ENCODE peak calls at places on chromosomes 1 and 21, in six cellular contexts. One of them, this sample, is unnamed. For H3K4me1, the result is how much of the 10 kb centered on the place peaks cover.

GRCh38 chr1:23421343-23421742 is 3.2 kb downstream of the TCEA3 start:
- DNase-seq in IMR-90: no peak
- DNase-seq in ovary: no peak
- DNase-seq in esophagus squamous epithelium: no peak
- DNase-seq in upper lobe of left lung: no peak
- DNase-seq in tibial nerve: no peak
- DNase-seq in this sample: no peak

GRCh38 chr1:86455078-86455477 is 13.6 kb upstream of the CLCA1 start:
- DNase-seq in tibial nerve: no peak
- DNase-seq in IMR-90: no peak
- DNase-seq in upper lobe of left lung: no peak
- DNase-seq in ovary: no peak
- DNase-seq in esophagus squamous epithelium: no peak
- DNase-seq in this sample: no peak

GRCh38 chr1:217493290-217493689 is 137.6 kb downstream of the GPATCH2 start:
- DNase-seq in ovary: no peak
- DNase-seq in upper lobe of left lung: no peak
- DNase-seq in IMR-90: peak
- DNase-seq in tibial nerve: no peak
- DNase-seq in esophagus squamous epithelium: no peak
- DNase-seq in this sample: no peak

GRCh38 chr1:163796394-163796821 is 474.7 kb downstream of the NUF2 start:
- DNase-seq in IMR-90: peak
- DNase-seq in esophagus squamous epithelium: no peak
- DNase-seq in ovary: no peak
- DNase-seq in upper lobe of left lung: no peak
- DNase-seq in tibial nerve: no peak
- DNase-seq in this sample: no peak

GRCh38 chr1:224133741-224134299 is 19.9 kb downstream of the FBXO28 start:
- DNase-seq in ovary: no peak
- DNase-seq in esophagus squamous epithelium: no peak
- DNase-seq in tibial nerve: no peak
- DNase-seq in upper lobe of left lung: no peak
- DNase-seq in IMR-90: no peak
- DNase-seq in this sample: no peak

GRCh38 chr1:76547916-76548315 is 319.4 kb upstream of the ST6GALNAC5 start:
- DNase-seq in upper lobe of left lung: no peak
- DNase-seq in tibial nerve: no peak
- DNase-seq in esophagus squamous epithelium: no peak
- DNase-seq in IMR-90: no peak
- DNase-seq in ovary: no peak
- DNase-seq in this sample: no peak

GRCh38 chr1:76949503-76949902 is 82.2 kb downstream of the ST6GALNAC5 start:
- DNase-seq in ovary: no peak
- DNase-seq in IMR-90: peak
- DNase-seq in tibial nerve: no peak
- DNase-seq in upper lobe of left lung: no peak
- DNase-seq in esophagus squamous epithelium: no peak
- DNase-seq in this sample: no peak

GRCh38 chr1:202283379-202283844 is 58.3 kb downstream of the UBE2T start:
- DNase-seq in upper lobe of left lung: no peak
- DNase-seq in ovary: no peak
- DNase-seq in esophagus squamous epithelium: no peak
- DNase-seq in tibial nerve: no peak
- DNase-seq in IMR-90: peak
- DNase-seq in this sample: no peak

GRCh38 chr1:115429242-115429641 is 91.2 kb upstream of the NGF start:
- DNase-seq in IMR-90: peak
- DNase-seq in ovary: no peak
- DNase-seq in tibial nerve: no peak
- DNase-seq in upper lobe of left lung: no peak
- DNase-seq in esophagus squamous epithelium: no peak
- DNase-seq in this sample: no peak

GRCh38 chr1:66916320-66916719 is 8.3 kb downstream of the DNAI4 start:
- DNase-seq in ovary: no peak
- DNase-seq in IMR-90: no peak
- DNase-seq in upper lobe of left lung: no peak
- DNase-seq in tibial nerve: no peak
- DNase-seq in esophagus squamous epithelium: no peak
- DNase-seq in this sample: no peak

GRCh38 chr1:171963762-171964161 is 122.5 kb downstream of the DNM3 start:
- DNase-seq in upper lobe of left lung: no peak
- DNase-seq in esophagus squamous epithelium: no peak
- DNase-seq in tibial nerve: no peak
- DNase-seq in IMR-90: no peak
- DNase-seq in ovary: no peak
- DNase-seq in this sample: no peak

GRCh38 chr21:29208044-29208665 is 77.7 kb downstream of the MAP3K7CL start:
- DNase-seq in upper lobe of left lung: no peak
- DNase-seq in IMR-90: no peak
- DNase-seq in esophagus squamous epithelium: no peak
- DNase-seq in ovary: no peak
- DNase-seq in tibial nerve: no peak
- DNase-seq in this sample: no peak

GRCh38 chr1:116724765-116725375 is 29.4 kb upstream of the CD2 start:
- DNase-seq in upper lobe of left lung: no peak
- DNase-seq in ovary: peak
- DNase-seq in tibial nerve: no peak
- DNase-seq in esophagus squamous epithelium: peak
- DNase-seq in IMR-90: peak
- DNase-seq in this sample: peak

GRCh38 chr1:64942118-64942517 is 24.2 kb downstream of the JAK1 start:
- DNase-seq in esophagus squamous epithelium: no peak
- DNase-seq in IMR-90: no peak
- DNase-seq in upper lobe of left lung: no peak
- DNase-seq in ovary: no peak
- DNase-seq in tibial nerve: no peak
- DNase-seq in this sample: no peak
- H3K4me1 ChIP-seq in esophagus squamous epithelium: under half
- H3K4me1 ChIP-seq in IMR-90: under half
- H3K4me1 ChIP-seq in upper lobe of left lung: under half
- H3K4me1 ChIP-seq in ovary: under half
- H3K4me1 ChIP-seq in tibial nerve: under half
- H3K4me1 ChIP-seq in this sample: half or more

GRCh38 chr1:1353389-1354151 is 4.4 kb upstream of the DVL1 start:
- DNase-seq in esophagus squamous epithelium: no peak
- DNase-seq in IMR-90: no peak
- DNase-seq in upper lobe of left lung: no peak
- DNase-seq in ovary: no peak
- DNase-seq in tibial nerve: no peak
- DNase-seq in this sample: no peak
- H3K4me3 ChIP-seq in esophagus squamous epithelium: peak
- H3K4me3 ChIP-seq in IMR-90: no peak
- H3K4me3 ChIP-seq in upper lobe of left lung: no peak
- H3K4me3 ChIP-seq in ovary: no peak
- H3K4me3 ChIP-seq in tibial nerve: peak
- H3K4me3 ChIP-seq in this sample: no peak

DNA sequence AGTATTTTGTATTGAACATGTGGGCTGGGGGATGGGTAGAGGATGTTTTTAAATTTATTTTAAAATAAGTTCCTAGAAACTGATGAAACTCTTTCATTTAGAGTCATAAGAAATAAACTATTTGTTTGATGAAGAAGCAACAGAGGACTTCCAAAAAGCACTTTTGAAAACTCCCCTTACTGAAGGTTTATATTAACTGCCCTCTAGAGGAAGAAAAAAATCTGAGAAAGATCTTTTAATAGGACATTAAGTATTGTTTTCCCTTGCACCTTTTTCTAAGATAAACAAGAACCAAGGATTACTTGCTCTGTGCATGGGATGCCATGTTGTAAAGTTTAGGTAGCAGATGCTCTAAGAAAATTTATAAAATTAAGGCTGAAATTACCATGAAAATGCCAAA is 14.1 kb downstream of the DISP1 start:
- DNase-seq in upper lobe of left lung: no peak
- DNase-seq in esophagus squamous epithelium: no peak
- DNase-seq in ovary: no peak
- DNase-seq in tibial nerve: no peak
- DNase-seq in IMR-90: no peak
- DNase-seq in this sample: no peak
- TF ChIP-seq POLR2A in upper lobe of left lung: no peak
- TF ChIP-seq POLR2A in esophagus squamous epithelium: no peak
- TF ChIP-seq POLR2A in ovary: no peak
- TF ChIP-seq POLR2A in tibial nerve: no peak
- TF ChIP-seq POLR2A in IMR-90: no peak
- TF ChIP-seq POLR2A in this sample: no peak

GRCh38 chr1:42938596-42939184 is 20.0 kb downstream of the SLC2A1 start:
- DNase-seq in IMR-90: no peak
- DNase-seq in tibial nerve: no peak
- DNase-seq in esophagus squamous epithelium: no peak
- DNase-seq in upper lobe of left lung: no peak
- DNase-seq in ovary: peak
- DNase-seq in this sample: no peak
- H3K4me1 ChIP-seq in IMR-90: half or more
- H3K4me1 ChIP-seq in tibial nerve: under half
- H3K4me1 ChIP-seq in esophagus squamous epithelium: half or more
- H3K4me1 ChIP-seq in upper lobe of left lung: half or more
- H3K4me1 ChIP-seq in ovary: under half
- H3K4me1 ChIP-seq in this sample: half or more

GRCh38 chr1:6249732-6250689 is 6.0 kb downstream of the HES3 start:
- DNase-seq in ovary: peak
- DNase-seq in esophagus squamous epithelium: no peak
- DNase-seq in IMR-90: no peak
- DNase-seq in upper lobe of left lung: no peak
- DNase-seq in tibial nerve: no peak
- DNase-seq in this sample: no peak
- H3K4me3 ChIP-seq in ovary: no peak
- H3K4me3 ChIP-seq in esophagus squamous epithelium: peak
- H3K4me3 ChIP-seq in IMR-90: no peak
- H3K4me3 ChIP-seq in upper lobe of left lung: no peak
- H3K4me3 ChIP-seq in tibial nerve: no peak
- H3K4me3 ChIP-seq in this sample: no peak

DNA sequence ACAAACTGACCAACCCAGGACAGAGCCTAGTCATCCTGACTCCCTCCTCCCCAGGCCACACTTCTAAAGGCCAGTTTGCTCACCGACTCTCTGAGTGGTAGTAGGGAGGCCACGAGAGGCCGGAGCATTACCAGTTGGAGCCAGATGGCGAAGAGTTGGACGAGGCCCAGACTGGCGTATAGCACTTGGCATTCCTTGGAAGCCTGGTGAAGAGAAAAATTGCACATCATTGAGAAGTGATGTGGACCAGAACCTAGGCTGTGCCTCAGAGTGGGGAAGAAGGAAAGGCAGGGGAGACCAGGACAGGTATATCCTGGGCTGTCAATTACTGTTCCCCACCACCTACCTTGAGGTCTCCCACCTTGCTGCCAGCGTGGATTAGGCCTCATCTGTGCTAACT is 12.2 kb downstream of the PABPC4 start:
- DNase-seq in IMR-90: no peak
- DNase-seq in tibial nerve: no peak
- DNase-seq in esophagus squamous epithelium: no peak
- DNase-seq in upper lobe of left lung: no peak
- DNase-seq in ovary: no peak
- DNase-seq in this sample: no peak
- TF ChIP-seq POLR2A in IMR-90: no peak
- TF ChIP-seq POLR2A in tibial nerve: no peak
- TF ChIP-seq POLR2A in esophagus squamous epithelium: no peak
- TF ChIP-seq POLR2A in upper lobe of left lung: no peak
- TF ChIP-seq POLR2A in ovary: no peak
- TF ChIP-seq POLR2A in this sample: no peak

GRCh38 chr1:228092342-228093049 is 10.0 kb downstream of the ARF1 start:
- DNase-seq in ovary: no peak
- DNase-seq in esophagus squamous epithelium: no peak
- DNase-seq in tibial nerve: no peak
- DNase-seq in upper lobe of left lung: no peak
- DNase-seq in IMR-90: no peak
- DNase-seq in this sample: no peak

GRCh38 chr1:228089520-228090380 is 7.2 kb downstream of the ARF1 start:
- DNase-seq in tibial nerve: no peak
- DNase-seq in IMR-90: no peak
- DNase-seq in upper lobe of left lung: peak
- DNase-seq in ovary: no peak
- DNase-seq in esophagus squamous epithelium: no peak
- DNase-seq in this sample: no peak

GRCh38 chr1:228090613-228091081 is 8.1 kb downstream of the ARF1 start:
- DNase-seq in IMR-90: peak
- DNase-seq in tibial nerve: no peak
- DNase-seq in esophagus squamous epithelium: no peak
- DNase-seq in ovary: no peak
- DNase-seq in upper lobe of left lung: peak
- DNase-seq in this sample: no peak

GRCh38 chr1:228093050-228093906 is 9.8 kb downstream of the C1orf35 start:
- DNase-seq in IMR-90: no peak
- DNase-seq in tibial nerve: no peak
- DNase-seq in ovary: no peak
- DNase-seq in upper lobe of left lung: no peak
- DNase-seq in esophagus squamous epithelium: no peak
- DNase-seq in this sample: no peak

DNA sequence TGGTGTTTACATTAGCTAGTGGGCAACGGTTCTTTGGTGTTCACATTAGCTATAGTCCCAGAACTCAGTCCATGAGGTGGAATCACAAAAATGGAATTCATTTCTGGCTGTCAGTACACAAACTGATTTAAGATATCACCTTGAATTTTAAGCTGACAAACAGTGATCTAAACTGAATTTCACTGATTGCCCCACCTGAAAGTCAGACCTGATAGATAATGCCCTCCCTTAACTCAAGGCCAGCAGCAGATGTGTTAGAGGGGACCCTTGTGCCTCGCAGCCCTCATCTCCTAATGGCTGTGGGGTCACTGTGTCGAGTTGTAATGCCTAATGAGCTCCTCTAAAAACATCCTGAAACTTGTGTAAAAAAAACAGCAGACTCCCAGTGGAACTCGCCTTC is 8.6 kb downstream of the ARF1 start:
- DNase-seq in tibial nerve: no peak
- DNase-seq in esophagus squamous epithelium: no peak
- DNase-seq in ovary: no peak
- DNase-seq in upper lobe of left lung: no peak
- DNase-seq in IMR-90: no peak
- DNase-seq in this sample: no peak
- H3K4me1 ChIP-seq in tibial nerve: under half
- H3K4me1 ChIP-seq in esophagus squamous epithelium: half or more
- H3K4me1 ChIP-seq in ovary: under half
- H3K4me1 ChIP-seq in upper lobe of left lung: half or more
- H3K4me1 ChIP-seq in IMR-90: under half
- H3K4me1 ChIP-seq in this sample: half or more

GRCh38 chr1:24917327-24918074 is 12.6 kb downstream of the RUNX3 start:
- DNase-seq in ovary: no peak
- DNase-seq in tibial nerve: no peak
- DNase-seq in upper lobe of left lung: no peak
- DNase-seq in esophagus squamous epithelium: no peak
- DNase-seq in IMR-90: no peak
- DNase-seq in this sample: no peak

GRCh38 chr1:24918995-24919605 is 11.0 kb downstream of the RUNX3 start:
- DNase-seq in tibial nerve: no peak
- DNase-seq in IMR-90: no peak
- DNase-seq in ovary: no peak
- DNase-seq in esophagus squamous epithelium: no peak
- DNase-seq in upper lobe of left lung: no peak
- DNase-seq in this sample: no peak

GRCh38 chr1:24921938-24922662 is 8.0 kb downstream of the RUNX3 start:
- DNase-seq in tibial nerve: no peak
- DNase-seq in IMR-90: no peak
- DNase-seq in upper lobe of left lung: no peak
- DNase-seq in ovary: no peak
- DNase-seq in esophagus squamous epithelium: no peak
- DNase-seq in this sample: no peak

GRCh38 chr1:24918370-24918769 is 11.7 kb downstream of the RUNX3 start:
- DNase-seq in upper lobe of left lung: no peak
- DNase-seq in ovary: no peak
- DNase-seq in esophagus squamous epithelium: no peak
- DNase-seq in IMR-90: no peak
- DNase-seq in tibial nerve: no peak
- DNase-seq in this sample: no peak

GRCh38 chr1:24920155-24920925 is 9.7 kb downstream of the RUNX3 start:
- DNase-seq in ovary: no peak
- DNase-seq in tibial nerve: peak
- DNase-seq in esophagus squamous epithelium: no peak
- DNase-seq in upper lobe of left lung: no peak
- DNase-seq in IMR-90: peak
- DNase-seq in this sample: no peak
- H3K4me3 ChIP-seq in ovary: no peak
- H3K4me3 ChIP-seq in tibial nerve: no peak
- H3K4me3 ChIP-seq in esophagus squamous epithelium: no peak
- H3K4me3 ChIP-seq in upper lobe of left lung: no peak
- H3K4me3 ChIP-seq in IMR-90: peak
- H3K4me3 ChIP-seq in this sample: peak